ENCODE peak calls at places on chromosomes 7 and 10, in nine cellular contexts. D, R, L, F, T, V, I, H and Y are unnamed samples.

GRCh38 chr10:102814873-102815661 is 22.1 kb downstream of the CYP17A1 start:
- DNase-seq in L (peak), I (no peak), V (peak), R (no peak), T (no peak), H (no peak), D (no peak), F (no peak), Y (no peak)

GRCh38 chr10:95841711-95842498 is 65.9 kb upstream of the CC2D2B start:
- DNase-seq in T (no peak), V (peak), H (no peak), L (peak), D (peak), I (no peak), F (peak), R (peak), Y (peak)

GRCh38 chr7:43112088-43112940 is at the start of gene HECW1:
- DNase-seq in F (no peak), I (no peak), H (peak), T (no peak), R (no peak), V (no peak), D (peak), L (no peak), Y (peak)

GRCh38 chr7:95749044-95749443 is 23.3 kb upstream of the DYNC1I1 start:
- DNase-seq in R (no peak), D (no peak), T (no peak), F (no peak), L (no peak), V (no peak), I (no peak), H (no peak), Y (no peak)

GRCh38 chr10:110815354-110816004 is 56.2 kb upstream of the PDCD4 start:
- DNase-seq in T (no peak), R (no peak), F (no peak), I (no peak), L (no peak), H (no peak), D (no peak), V (no peak), Y (no peak)

GRCh38 chr7:127809285-127809702 is 157.3 kb downstream of the SND1 start:
- DNase-seq in H (peak), I (no peak), F (peak), D (no peak), T (no peak), L (peak), R (no peak), V (no peak), Y (peak)

GRCh38 chr10:45000138-45000763 is 472 bp upstream of the ZNF22 start:
- DNase-seq in H (no peak), V (no peak), D (no peak), F (peak), I (no peak), L (peak), R (no peak), T (no peak), Y (no peak)

GRCh38 chr7:12706900-12707536 is 19.6 kb downstream of the ARL4A start:
- DNase-seq in H (no peak), L (peak), V (no peak), F (peak), R (no peak), T (no peak), D (no peak), I (no peak), Y (no peak)

GRCh38 chr7:69365588-69366241 is 232.6 kb upstream of the AUTS2 start:
- DNase-seq in T (peak), I (no peak), V (no peak), R (no peak), H (no peak), F (peak), D (no peak), L (peak), Y (no peak)

GRCh38 chr7:122770943-122771342 is 68.2 kb upstream of the RNF148 start:
- DNase-seq in R (no peak), L (no peak), T (no peak), F (peak), I (no peak), H (no peak), V (no peak), D (no peak), Y (no peak)

GRCh38 chr10:28370107-28370835 is 67.4 kb upstream of the MPP7 start:
- DNase-seq in F (no peak), V (no peak), L (no peak), D (no peak), T (no peak), I (no peak), H (no peak), R (no peak), Y (no peak)

GRCh38 chr10:132139526-132139925 is 47.2 kb upstream of the DPYSL4 start:
- DNase-seq in T (no peak), V (no peak), I (peak), R (no peak), F (no peak), H (no peak), D (no peak), L (no peak), Y (no peak)

GRCh38 chr10:34627741-34628140 is 187.4 kb downstream of the PARD3 start:
- DNase-seq in R (no peak), F (no peak), V (no peak), T (no peak), D (no peak), H (no peak), L (no peak), I (no peak), Y (no peak)

GRCh38 chr7:148838905-148839304 is 45.2 kb downstream of the EZH2 start:
- DNase-seq in F (no peak), T (no peak), H (no peak), D (no peak), I (no peak), L (no peak), V (no peak), R (peak), Y (no peak)

GRCh38 chr7:5396542-5396941 is 27.1 kb downstream of the TNRC18 start:
- DNase-seq in V (no peak), L (no peak), H (no peak), D (no peak), I (peak), F (no peak), T (no peak), R (peak), Y (no peak)

GRCh38 chr7:131108212-131108980 is 219.3 kb upstream of the MKLN1 start:
- DNase-seq in V (no peak), L (no peak), T (no peak), F (no peak), R (peak), H (no peak), I (no peak), D (no peak), Y (no peak)

GRCh38 chr10:33129987-33130386 is 172.0 kb upstream of the ITGB1 start:
- DNase-seq in V (no peak), R (no peak), T (no peak), D (no peak), H (no peak), I (no peak), F (peak), L (peak), Y (no peak)

GRCh38 chr7:65509368-65510186 is 135.9 kb downstream of the ZNF92 start:
- DNase-seq in I (peak), V (no peak), R (no peak), T (no peak), L (no peak), F (no peak), D (peak), H (no peak), Y (peak)

GRCh38 chr10:86665218-86665607 is 3.1 kb upstream of the LDB3 start:
- DNase-seq in T (no peak), H (no peak), D (no peak), I (no peak), V (no peak), R (no peak), L (no peak), F (no peak), Y (no peak)

GRCh38 chr7:99562832-99563231 is 4.4 kb downstream of the ZNF655 start:
- DNase-seq in V (no peak), L (peak), D (no peak), F (peak), R (peak), I (peak), H (no peak), T (no peak), Y (no peak)

GRCh38 chr7:44639701-44640321 is 33.4 kb downstream of the OGDH start:
- DNase-seq in I (no peak), D (peak), H (no peak), L (peak), T (peak), R (no peak), V (no peak), F (peak), Y (peak)

GRCh38 chr10:71481746-71482410 is 85.2 kb downstream of the CDH23 start:
- DNase-seq in V (no peak), I (no peak), R (no peak), H (no peak), D (no peak), F (no peak), T (no peak), L (no peak), Y (no peak)

GRCh38 chr7:157402911-157403534 is 66.2 kb downstream of the DNAJB6 start:
- DNase-seq in V (no peak), I (no peak), T (no peak), H (no peak), D (no peak), R (no peak), F (no peak), L (no peak), Y (no peak)

GRCh38 chr7:45595809-45596664 is 21.9 kb downstream of the ADCY1 start:
- DNase-seq in T (no peak), L (no peak), R (no peak), F (no peak), H (no peak), V (no peak), D (no peak), I (peak), Y (no peak)